ENCODE peak calls at places on chromosomes 7 and 10, in nine cellular contexts. B, Y, C, T, F, E, D, N and R are unnamed samples.

GRCh38 chr7:146655928-146656797 is 539.6 kb downstream of the CNTNAP2 start:
- DNase-seq in B (no peak), Y (no peak), C (no peak), T (no peak), F (peak), E (no peak), D (peak), N (peak), R (no peak)

GRCh38 chr10:132790934-132791829 is 5.2 kb upstream of the NKX6-2 start:
- DNase-seq in B (no peak), Y (no peak), C (no peak), T (no peak), F (no peak), E (no peak), D (no peak), N (no peak), R (no peak)

GRCh38 chr10:16828731-16829175 is 11.5 kb upstream of the RSU1 start:
- DNase-seq in B (no peak), Y (peak), C (no peak), T (no peak), F (no peak), E (no peak), D (no peak), N (peak), R (no peak)

GRCh38 chr7:94877731-94878670 is 29.4 kb upstream of the PPP1R9A start:
- DNase-seq in B (no peak), Y (no peak), C (no peak), T (peak), F (no peak), E (no peak), D (peak), N (peak), R (no peak)

GRCh38 chr7:140358771-140359095 is 39.6 kb downstream of the SLC37A3 start:
- DNase-seq in B (no peak), Y (no peak), C (no peak), T (no peak), F (no peak), E (no peak), D (no peak), N (no peak), R (no peak)

GRCh38 chr7:132298782-132299181 is 277.5 kb downstream of the PLXNA4 start:
- DNase-seq in B (no peak), Y (peak), C (no peak), T (no peak), F (no peak), E (no peak), D (peak), N (peak), R (no peak)

GRCh38 chr10:71465576-71466252 is 69.0 kb downstream of the CDH23 start:
- DNase-seq in B (no peak), Y (no peak), C (no peak), T (no peak), F (no peak), E (no peak), D (no peak), N (no peak), R (no peak)

GRCh38 chr7:33143996-33144718 is 14.8 kb downstream of the BBS9 start:
- DNase-seq in B (no peak), Y (peak), C (no peak), T (no peak), F (peak), E (no peak), D (no peak), N (peak), R (no peak)

GRCh38 chr10:76523215-76523614 is 1091.8 kb downstream of the LRMDA start:
- DNase-seq in B (no peak), Y (no peak), C (no peak), T (no peak), F (no peak), E (no peak), D (no peak), N (no peak), R (no peak)

GRCh38 chr10:29731760-29732159 is 97.0 kb upstream of the SVIL start:
- DNase-seq in B (no peak), Y (no peak), C (no peak), T (no peak), F (no peak), E (peak), D (peak), N (no peak), R (peak)

GRCh38 chr10:130021373-130021950 is 57.4 kb upstream of the EBF3 start:
- DNase-seq in B (no peak), Y (peak), C (no peak), T (no peak), F (no peak), E (no peak), D (no peak), N (peak), R (no peak)

GRCh38 chr10:46524471-46525176 is 31.8 kb downstream of the GPRIN2 start:
- DNase-seq in B (no peak), Y (peak), C (peak), T (peak), F (no peak), E (no peak), D (no peak), N (peak), R (peak)
- TF ChIP-seq EZH2phosphoT487 in B (no peak), Y (no peak), C (no peak), T (no peak), F (no peak), E (no peak), D (no peak), N (no peak), R (no peak)

GRCh38 chr7:7989133-7989984 is 20.8 kb downstream of the GLCCI1 start:
- DNase-seq in B (no peak), Y (no peak), C (no peak), T (no peak), F (peak), E (no peak), D (no peak), N (no peak), R (no peak)
- H3K4me2 ChIP-seq in B (peak), Y (no peak), C (peak), T (no peak), F (peak), E (no peak), D (peak), N (peak), R (no peak)

DNA sequence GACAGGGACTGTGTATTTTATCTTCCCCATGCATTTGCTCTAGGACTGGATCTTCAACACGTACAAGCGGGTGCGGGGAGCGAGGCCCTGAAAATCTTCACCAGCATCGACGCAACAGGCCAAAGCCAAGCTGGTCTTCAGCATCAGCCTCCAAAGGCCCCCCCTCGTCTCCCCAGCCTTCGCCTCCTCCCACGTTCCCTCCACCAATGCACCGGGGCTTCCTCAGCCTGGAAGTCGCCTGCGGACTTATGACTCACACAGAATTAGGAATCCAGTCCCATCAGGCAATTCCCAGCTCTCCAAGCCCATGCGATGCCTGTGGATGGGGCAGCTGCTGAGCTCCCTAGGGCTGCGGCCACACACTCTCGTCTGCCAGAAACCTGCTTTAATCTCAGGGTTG is 36.3 kb upstream of the RNF32 start:
- DNase-seq in B (no peak), Y (peak), C (no peak), T (no peak), F (no peak), E (no peak), D (no peak), N (no peak), R (no peak)
- TF ChIP-seq EZH2phosphoT487 in B (no peak), Y (no peak), C (no peak), T (no peak), F (no peak), E (no peak), D (no peak), N (no peak), R (no peak)

GRCh38 chr10:114481055-114481454 is 76.8 kb upstream of the AFAP1L2 start:
- DNase-seq in B (no peak), Y (no peak), C (no peak), T (no peak), F (no peak), E (no peak), D (no peak), N (no peak), R (no peak)
- H3K4me2 ChIP-seq in B (no peak), Y (no peak), C (no peak), T (no peak), F (no peak), E (no peak), D (no peak), N (no peak), R (no peak)

GRCh38 chr10:126972622-126973414 is 67.6 kb downstream of the DOCK1 start:
- DNase-seq in B (no peak), Y (peak), C (no peak), T (no peak), F (no peak), E (no peak), D (peak), N (no peak), R (no peak)

GRCh38 chr10:126964190-126964589 is 59.0 kb downstream of the DOCK1 start:
- DNase-seq in B (no peak), Y (no peak), C (no peak), T (no peak), F (no peak), E (no peak), D (no peak), N (no peak), R (no peak)

GRCh38 chr10:126975221-126975620 is 70.0 kb downstream of the DOCK1 start:
- DNase-seq in B (no peak), Y (no peak), C (no peak), T (no peak), F (no peak), E (no peak), D (no peak), N (no peak), R (no peak)

GRCh38 chr10:126966938-126967337 is 61.7 kb downstream of the DOCK1 start:
- DNase-seq in B (no peak), Y (no peak), C (no peak), T (no peak), F (no peak), E (no peak), D (no peak), N (no peak), R (no peak)

DNA sequence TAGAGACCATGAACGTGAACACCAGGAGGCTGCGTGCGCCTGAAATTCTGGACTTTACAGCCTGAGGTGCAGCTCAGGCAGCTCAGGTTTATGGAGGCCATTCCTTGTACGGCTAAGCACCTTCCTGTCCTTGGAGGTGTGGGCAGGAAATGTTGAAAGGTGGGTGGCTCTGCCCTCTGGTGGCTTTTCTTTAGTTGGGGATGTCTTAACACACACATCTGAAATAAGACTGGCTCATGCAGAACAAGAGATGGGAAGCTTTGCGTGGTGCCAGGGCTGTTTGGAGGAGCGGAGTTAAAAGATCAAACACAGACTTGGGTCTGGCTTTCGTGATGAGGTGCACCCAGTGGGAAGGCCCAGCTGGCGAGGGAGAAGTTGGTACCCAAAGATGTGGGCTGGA is 64.1 kb downstream of the DOCK1 start:
- DNase-seq in B (no peak), Y (peak), C (no peak), T (peak), F (no peak), E (peak), D (peak), N (peak), R (peak)
- TF ChIP-seq EZH2phosphoT487 in B (no peak), Y (no peak), C (no peak), T (no peak), F (no peak), E (no peak), D (no peak), N (no peak), R (no peak)

GRCh38 chr7:36406156-36406555 is 16.5 kb downstream of the ANLN start:
- DNase-seq in B (no peak), Y (no peak), C (no peak), T (no peak), F (no peak), E (peak), D (no peak), N (no peak), R (no peak)
- H3K4me2 ChIP-seq in B (no peak), Y (no peak), C (no peak), T (no peak), F (no peak), E (no peak), D (no peak), N (no peak), R (no peak)